ENCODE peak calls at places on chromosomes 3 and 15, in eight cellular contexts. One of them, this sample, is unnamed.

GRCh38 chr3:105731686-105732085 is 137.1 kb downstream of the CBLB start:
- DNase-seq in HEK293T: no peak
- DNase-seq in EL: no peak
- DNase-seq in mucosa of gallbladder: no peak
- DNase-seq in tibial artery: no peak
- DNase-seq in activated T-cell treated with anti-CD3 and anti-CD28 coated beads, Interleukin-2, amount 50 U/mL, for 72 hours: no peak
- DNase-seq in stimulated activated CD4-positive, alpha-beta T cell treated with anti-CD3 and anti-CD28 coated beads, Interleukin-4, amount 100 ng/mL, for 1 hour: no peak
- DNase-seq in EH: no peak
- DNase-seq in this sample: no peak

GRCh38 chr3:5026046-5026362 is 46.8 kb downstream of the BHLHE40 start:
- DNase-seq in HEK293T: no peak
- DNase-seq in EL: no peak
- DNase-seq in mucosa of gallbladder: no peak
- DNase-seq in tibial artery: no peak
- DNase-seq in activated T-cell treated with anti-CD3 and anti-CD28 coated beads, Interleukin-2, amount 50 U/mL, for 72 hours: no peak
- DNase-seq in stimulated activated CD4-positive, alpha-beta T cell treated with anti-CD3 and anti-CD28 coated beads, Interleukin-4, amount 100 ng/mL, for 1 hour: no peak
- DNase-seq in EH: no peak
- DNase-seq in this sample: no peak

GRCh38 chr3:127391436-127392145 is 103.7 kb upstream of the PRR20G start:
- DNase-seq in HEK293T: no peak
- DNase-seq in EL: no peak
- DNase-seq in mucosa of gallbladder: no peak
- DNase-seq in tibial artery: no peak
- DNase-seq in activated T-cell treated with anti-CD3 and anti-CD28 coated beads, Interleukin-2, amount 50 U/mL, for 72 hours: no peak
- DNase-seq in stimulated activated CD4-positive, alpha-beta T cell treated with anti-CD3 and anti-CD28 coated beads, Interleukin-4, amount 100 ng/mL, for 1 hour: no peak
- DNase-seq in EH: no peak
- DNase-seq in this sample: no peak

GRCh38 chr15:68644088-68644904 is 65.5 kb downstream of the CORO2B start:
- DNase-seq in HEK293T: no peak
- DNase-seq in EL: peak
- DNase-seq in mucosa of gallbladder: no peak
- DNase-seq in tibial artery: no peak
- DNase-seq in activated T-cell treated with anti-CD3 and anti-CD28 coated beads, Interleukin-2, amount 50 U/mL, for 72 hours: no peak
- DNase-seq in stimulated activated CD4-positive, alpha-beta T cell treated with anti-CD3 and anti-CD28 coated beads, Interleukin-4, amount 100 ng/mL, for 1 hour: no peak
- DNase-seq in EH: peak
- DNase-seq in this sample: peak

GRCh38 chr3:108221403-108221802 is 821 bp downstream of the IFT57 start:
- DNase-seq in HEK293T: no peak
- DNase-seq in EL: peak
- DNase-seq in mucosa of gallbladder: no peak
- DNase-seq in tibial artery: no peak
- DNase-seq in activated T-cell treated with anti-CD3 and anti-CD28 coated beads, Interleukin-2, amount 50 U/mL, for 72 hours: no peak
- DNase-seq in stimulated activated CD4-positive, alpha-beta T cell treated with anti-CD3 and anti-CD28 coated beads, Interleukin-4, amount 100 ng/mL, for 1 hour: no peak
- DNase-seq in EH: no peak
- DNase-seq in this sample: no peak

GRCh38 chr3:69108813-69109212 is 13.6 kb downstream of the LMOD3 start:
- DNase-seq in HEK293T: no peak
- DNase-seq in EL: no peak
- DNase-seq in mucosa of gallbladder: no peak
- DNase-seq in tibial artery: no peak
- DNase-seq in activated T-cell treated with anti-CD3 and anti-CD28 coated beads, Interleukin-2, amount 50 U/mL, for 72 hours: no peak
- DNase-seq in stimulated activated CD4-positive, alpha-beta T cell treated with anti-CD3 and anti-CD28 coated beads, Interleukin-4, amount 100 ng/mL, for 1 hour: no peak
- DNase-seq in EH: no peak
- DNase-seq in this sample: no peak

GRCh38 chr3:13857702-13858380 is 22.0 kb downstream of the WNT7A start:
- DNase-seq in HEK293T: no peak
- DNase-seq in EL: no peak
- DNase-seq in mucosa of gallbladder: no peak
- DNase-seq in tibial artery: no peak
- DNase-seq in activated T-cell treated with anti-CD3 and anti-CD28 coated beads, Interleukin-2, amount 50 U/mL, for 72 hours: no peak
- DNase-seq in stimulated activated CD4-positive, alpha-beta T cell treated with anti-CD3 and anti-CD28 coated beads, Interleukin-4, amount 100 ng/mL, for 1 hour: no peak
- DNase-seq in EH: no peak
- DNase-seq in this sample: no peak

GRCh38 chr3:46845860-46846623 is 17.2 kb downstream of the MYL3 start:
- DNase-seq in HEK293T: peak
- DNase-seq in EL: peak
- DNase-seq in mucosa of gallbladder: peak
- DNase-seq in tibial artery: peak
- DNase-seq in activated T-cell treated with anti-CD3 and anti-CD28 coated beads, Interleukin-2, amount 50 U/mL, for 72 hours: peak
- DNase-seq in stimulated activated CD4-positive, alpha-beta T cell treated with anti-CD3 and anti-CD28 coated beads, Interleukin-4, amount 100 ng/mL, for 1 hour: peak
- DNase-seq in EH: peak
- DNase-seq in this sample: peak

GRCh38 chr3:185552358-185552877 is at the start of gene LIPH:
- DNase-seq in HEK293T: peak
- DNase-seq in EL: peak
- DNase-seq in mucosa of gallbladder: peak
- DNase-seq in tibial artery: no peak
- DNase-seq in activated T-cell treated with anti-CD3 and anti-CD28 coated beads, Interleukin-2, amount 50 U/mL, for 72 hours: no peak
- DNase-seq in stimulated activated CD4-positive, alpha-beta T cell treated with anti-CD3 and anti-CD28 coated beads, Interleukin-4, amount 100 ng/mL, for 1 hour: no peak
- DNase-seq in EH: peak
- DNase-seq in this sample: peak

GRCh38 chr3:31810991-31811433 is 170.1 kb downstream of the OSBPL10 start:
- DNase-seq in HEK293T: no peak
- DNase-seq in EL: no peak
- DNase-seq in mucosa of gallbladder: no peak
- DNase-seq in tibial artery: no peak
- DNase-seq in activated T-cell treated with anti-CD3 and anti-CD28 coated beads, Interleukin-2, amount 50 U/mL, for 72 hours: no peak
- DNase-seq in stimulated activated CD4-positive, alpha-beta T cell treated with anti-CD3 and anti-CD28 coated beads, Interleukin-4, amount 100 ng/mL, for 1 hour: no peak
- DNase-seq in EH: no peak
- DNase-seq in this sample: no peak

GRCh38 chr3:176349706-176350105 is 847.6 kb downstream of the TBL1XR1 start:
- DNase-seq in HEK293T: no peak
- DNase-seq in EL: no peak
- DNase-seq in mucosa of gallbladder: no peak
- DNase-seq in tibial artery: no peak
- DNase-seq in activated T-cell treated with anti-CD3 and anti-CD28 coated beads, Interleukin-2, amount 50 U/mL, for 72 hours: no peak
- DNase-seq in stimulated activated CD4-positive, alpha-beta T cell treated with anti-CD3 and anti-CD28 coated beads, Interleukin-4, amount 100 ng/mL, for 1 hour: no peak
- DNase-seq in EH: peak
- DNase-seq in this sample: no peak

GRCh38 chr15:66147440-66147839 is 106.1 kb downstream of the MEGF11 start:
- DNase-seq in HEK293T: no peak
- DNase-seq in EL: no peak
- DNase-seq in mucosa of gallbladder: no peak
- DNase-seq in tibial artery: no peak
- DNase-seq in activated T-cell treated with anti-CD3 and anti-CD28 coated beads, Interleukin-2, amount 50 U/mL, for 72 hours: no peak
- DNase-seq in stimulated activated CD4-positive, alpha-beta T cell treated with anti-CD3 and anti-CD28 coated beads, Interleukin-4, amount 100 ng/mL, for 1 hour: no peak
- DNase-seq in EH: no peak
- DNase-seq in this sample: no peak

GRCh38 chr15:92909131-92909781 is 9.1 kb downstream of the CHD2 start:
- DNase-seq in HEK293T: no peak
- DNase-seq in EL: peak
- DNase-seq in mucosa of gallbladder: no peak
- DNase-seq in tibial artery: no peak
- DNase-seq in activated T-cell treated with anti-CD3 and anti-CD28 coated beads, Interleukin-2, amount 50 U/mL, for 72 hours: no peak
- DNase-seq in stimulated activated CD4-positive, alpha-beta T cell treated with anti-CD3 and anti-CD28 coated beads, Interleukin-4, amount 100 ng/mL, for 1 hour: no peak
- DNase-seq in EH: peak
- DNase-seq in this sample: no peak

GRCh38 chr3:185317674-185318073 is 45.3 kb upstream of the MAP3K13 start:
- DNase-seq in HEK293T: no peak
- DNase-seq in EL: no peak
- DNase-seq in mucosa of gallbladder: no peak
- DNase-seq in tibial artery: no peak
- DNase-seq in activated T-cell treated with anti-CD3 and anti-CD28 coated beads, Interleukin-2, amount 50 U/mL, for 72 hours: no peak
- DNase-seq in stimulated activated CD4-positive, alpha-beta T cell treated with anti-CD3 and anti-CD28 coated beads, Interleukin-4, amount 100 ng/mL, for 1 hour: no peak
- DNase-seq in EH: no peak
- DNase-seq in this sample: no peak

GRCh38 chr3:64157150-64158035 is 67.9 kb downstream of the PRICKLE2 start:
- DNase-seq in HEK293T: no peak
- DNase-seq in EL: no peak
- DNase-seq in mucosa of gallbladder: no peak
- DNase-seq in tibial artery: no peak
- DNase-seq in activated T-cell treated with anti-CD3 and anti-CD28 coated beads, Interleukin-2, amount 50 U/mL, for 72 hours: no peak
- DNase-seq in stimulated activated CD4-positive, alpha-beta T cell treated with anti-CD3 and anti-CD28 coated beads, Interleukin-4, amount 100 ng/mL, for 1 hour: no peak
- DNase-seq in EH: no peak
- DNase-seq in this sample: no peak

GRCh38 chr3:156106721-156107373 is 13.5 kb upstream of the KCNAB1 start:
- DNase-seq in HEK293T: peak
- DNase-seq in EL: no peak
- DNase-seq in mucosa of gallbladder: no peak
- DNase-seq in tibial artery: no peak
- DNase-seq in activated T-cell treated with anti-CD3 and anti-CD28 coated beads, Interleukin-2, amount 50 U/mL, for 72 hours: no peak
- DNase-seq in stimulated activated CD4-positive, alpha-beta T cell treated with anti-CD3 and anti-CD28 coated beads, Interleukin-4, amount 100 ng/mL, for 1 hour: no peak
- DNase-seq in EH: no peak
- DNase-seq in this sample: no peak

GRCh38 chr15:89492111-89492641 is 4.2 kb downstream of the RHCG start:
- DNase-seq in HEK293T: peak
- DNase-seq in EL: no peak
- DNase-seq in mucosa of gallbladder: no peak
- DNase-seq in tibial artery: no peak
- DNase-seq in activated T-cell treated with anti-CD3 and anti-CD28 coated beads, Interleukin-2, amount 50 U/mL, for 72 hours: peak
- DNase-seq in stimulated activated CD4-positive, alpha-beta T cell treated with anti-CD3 and anti-CD28 coated beads, Interleukin-4, amount 100 ng/mL, for 1 hour: no peak
- DNase-seq in EH: no peak
- DNase-seq in this sample: no peak

GRCh38 chr3:48428863-48429415 is 947 bp downstream of the PLXNB1 start:
- DNase-seq in HEK293T: no peak
- DNase-seq in EL: peak
- DNase-seq in mucosa of gallbladder: peak
- DNase-seq in tibial artery: peak
- DNase-seq in activated T-cell treated with anti-CD3 and anti-CD28 coated beads, Interleukin-2, amount 50 U/mL, for 72 hours: no peak
- DNase-seq in stimulated activated CD4-positive, alpha-beta T cell treated with anti-CD3 and anti-CD28 coated beads, Interleukin-4, amount 100 ng/mL, for 1 hour: no peak
- DNase-seq in EH: peak
- DNase-seq in this sample: no peak

GRCh38 chr3:37592328-37592727 is 269.4 kb upstream of the CTDSPL start:
- DNase-seq in HEK293T: no peak
- DNase-seq in EL: no peak
- DNase-seq in mucosa of gallbladder: no peak
- DNase-seq in tibial artery: no peak
- DNase-seq in activated T-cell treated with anti-CD3 and anti-CD28 coated beads, Interleukin-2, amount 50 U/mL, for 72 hours: no peak
- DNase-seq in stimulated activated CD4-positive, alpha-beta T cell treated with anti-CD3 and anti-CD28 coated beads, Interleukin-4, amount 100 ng/mL, for 1 hour: no peak
- DNase-seq in EH: no peak
- DNase-seq in this sample: no peak

GRCh38 chr3:191303596-191303995 is 25.6 kb upstream of the CCDC50 start:
- DNase-seq in HEK293T: no peak
- DNase-seq in EL: no peak
- DNase-seq in mucosa of gallbladder: no peak
- DNase-seq in tibial artery: no peak
- DNase-seq in activated T-cell treated with anti-CD3 and anti-CD28 coated beads, Interleukin-2, amount 50 U/mL, for 72 hours: no peak
- DNase-seq in stimulated activated CD4-positive, alpha-beta T cell treated with anti-CD3 and anti-CD28 coated beads, Interleukin-4, amount 100 ng/mL, for 1 hour: no peak
- DNase-seq in EH: peak
- DNase-seq in this sample: no peak

GRCh38 chr3:72739521-72740466 is 108.5 kb downstream of the SHQ1 start:
- DNase-seq in HEK293T: no peak
- DNase-seq in EL: peak
- DNase-seq in mucosa of gallbladder: peak
- DNase-seq in tibial artery: no peak
- DNase-seq in activated T-cell treated with anti-CD3 and anti-CD28 coated beads, Interleukin-2, amount 50 U/mL, for 72 hours: no peak
- DNase-seq in stimulated activated CD4-positive, alpha-beta T cell treated with anti-CD3 and anti-CD28 coated beads, Interleukin-4, amount 100 ng/mL, for 1 hour: no peak
- DNase-seq in EH: peak
- DNase-seq in this sample: no peak